ENCODE peak calls at places on chromosomes 12 and 14, in four cellular contexts. One of them, this sample, is unnamed.

GRCh38 chr12:99332936-99333591 is 314.5 kb upstream of the GARIN6 start:
- DNase-seq in left kidney: no peak
- DNase-seq in EL: no peak
- DNase-seq in HepG2: no peak
- DNase-seq in this sample: no peak

GRCh38 chr12:48061943-48062719 is 43.7 kb downstream of the SENP1 start:
- DNase-seq in left kidney: peak
- DNase-seq in EL: no peak
- DNase-seq in HepG2: no peak
- DNase-seq in this sample: no peak

GRCh38 chr12:53352331-53353258 is 16.4 kb upstream of the SP7 start:
- DNase-seq in left kidney: peak
- DNase-seq in EL: peak
- DNase-seq in HepG2: peak
- DNase-seq in this sample: peak

GRCh38 chr12:99809921-99810320 is 162.4 kb downstream of the GARIN6 start:
- DNase-seq in left kidney: no peak
- DNase-seq in EL: no peak
- DNase-seq in HepG2: peak
- DNase-seq in this sample: no peak

GRCh38 chr12:47302111-47302597 is 222.4 kb upstream of the AMIGO2 start:
- DNase-seq in left kidney: peak
- DNase-seq in EL: no peak
- DNase-seq in HepG2: no peak
- DNase-seq in this sample: no peak

GRCh38 chr12:17928708-17929366 is 161.2 kb downstream of the RERGL start:
- DNase-seq in left kidney: no peak
- DNase-seq in EL: peak
- DNase-seq in HepG2: peak
- DNase-seq in this sample: peak

GRCh38 chr14:97456958-97457357 is 659.8 kb downstream of the VRK1 start:
- DNase-seq in left kidney: no peak
- DNase-seq in EL: no peak
- DNase-seq in HepG2: no peak
- DNase-seq in this sample: no peak

GRCh38 chr12:129052373-129052772 is 199.1 kb downstream of the GLT1D1 start:
- DNase-seq in left kidney: no peak
- DNase-seq in EL: no peak
- DNase-seq in HepG2: no peak
- DNase-seq in this sample: no peak

GRCh38 chr14:50882932-50883826 is 11.3 kb downstream of the ABHD12B start:
- DNase-seq in left kidney: no peak
- DNase-seq in EL: no peak
- DNase-seq in HepG2: no peak
- DNase-seq in this sample: no peak

GRCh38 chr14:75587388-75587787 is 9.0 kb downstream of the FLVCR2 start:
- DNase-seq in left kidney: no peak
- DNase-seq in EL: no peak
- DNase-seq in HepG2: no peak
- DNase-seq in this sample: no peak

GRCh38 chr12:124876171-124876570 is 12.5 kb upstream of the SCARB1 start:
- DNase-seq in left kidney: no peak
- DNase-seq in EL: no peak
- DNase-seq in HepG2: no peak
- DNase-seq in this sample: no peak

GRCh38 chr12:46556820-46557524 is 184.4 kb upstream of the SLC38A2 start:
- DNase-seq in left kidney: no peak
- DNase-seq in EL: peak
- DNase-seq in HepG2: no peak
- DNase-seq in this sample: no peak

GRCh38 chr14:55212611-55213010 is 21.2 kb upstream of the DLGAP5 start:
- DNase-seq in left kidney: no peak
- DNase-seq in EL: no peak
- DNase-seq in HepG2: no peak
- DNase-seq in this sample: no peak

GRCh38 chr14:55332654-55333570 is 61.7 kb downstream of the FBXO34 start:
- DNase-seq in left kidney: peak
- DNase-seq in EL: no peak
- DNase-seq in HepG2: no peak
- DNase-seq in this sample: no peak

GRCh38 chr12:95629392-95629791 is 78.1 kb upstream of the USP44 start:
- DNase-seq in left kidney: no peak
- DNase-seq in EL: no peak
- DNase-seq in HepG2: no peak
- DNase-seq in this sample: no peak

GRCh38 chr14:75831971-75832370 is 149.8 kb downstream of the TGFB3 start:
- DNase-seq in left kidney: no peak
- DNase-seq in EL: peak
- DNase-seq in HepG2: no peak
- DNase-seq in this sample: no peak

GRCh38 chr12:100593490-100593889 is 20.0 kb downstream of the GAS2L3 start:
- DNase-seq in left kidney: peak
- DNase-seq in EL: peak
- DNase-seq in HepG2: peak
- DNase-seq in this sample: no peak

GRCh38 chr14:76917759-76918175 is 91.6 kb downstream of the LRRC74A start:
- DNase-seq in left kidney: no peak
- DNase-seq in EL: no peak
- DNase-seq in HepG2: no peak
- DNase-seq in this sample: peak

GRCh38 chr12:68279227-68280054 is 26.0 kb upstream of the IL22 start:
- DNase-seq in left kidney: peak
- DNase-seq in EL: peak
- DNase-seq in HepG2: peak
- DNase-seq in this sample: no peak

GRCh38 chr12:108724054-108724889 is 7.0 kb downstream of the CORO1C start:
- DNase-seq in left kidney: no peak
- DNase-seq in EL: peak
- DNase-seq in HepG2: no peak
- DNase-seq in this sample: no peak

GRCh38 chr12:121087467-121088207 is 45.0 kb upstream of the P2RX7 start:
- DNase-seq in left kidney: no peak
- DNase-seq in EL: peak
- DNase-seq in HepG2: no peak
- DNase-seq in this sample: no peak